ENCODE peak calls at places on chromosomes 11 and 22, in five cellular contexts. P is neural crest cell, E is Right ventricle myocardium superior, W is DMS153, F is fibroblast of lung. Q is an unnamed sample.
A peak's percentile ranks its signal among the peaks of the same experiment; 100 is the strongest.

GRCh38 chr11:114160884-114161283 is 101.4 kb downstream of the ZBTB16 start:
- DNase-seq in P (no peak), E (no peak), W (no peak), F (no peak), Q (no peak)

GRCh38 chr22:50445071-50445879 is 29.6 kb downstream of the SBF1 start:
- DNase-seq in P (no peak), E (no peak), W (no peak), F (no peak), Q (no peak)

GRCh38 chr11:124724854-124725718 is 14.7 kb upstream of the NRGN start:
- DNase-seq in P (no peak), E (no peak), W (no peak), F (no peak), Q (peak; percentile 27)

GRCh38 chr11:117610901-117611300 is 186.1 kb downstream of the DSCAML1 start:
- DNase-seq in P (no peak), E (no peak), W (no peak), F (peak; percentile 8), Q (no peak)

GRCh38 chr11:67504023-67504949 is 877 bp downstream of the PITPNM1 start:
- DNase-seq in P (peak; percentile 40), E (no peak), W (no peak), F (peak; percentile 16), Q (peak; percentile 38)

GRCh38 chr11:58675344-58676155 is 53.1 kb downstream of the CNTF start:
- DNase-seq in P (peak; percentile 75), E (peak; percentile 86), W (no peak), F (peak; percentile 36), Q (peak; percentile 59)

GRCh38 chr22:19062139-19062789 is 59.9 kb downstream of the DGCR2 start:
- DNase-seq in P (no peak), E (no peak), W (no peak), F (no peak), Q (no peak)

GRCh38 chr22:36201630-36202312 is at the start of gene APOL4:
- DNase-seq in P (no peak), E (peak; percentile 93), W (no peak), F (no peak), Q (peak; percentile 35)

GRCh38 chr22:29689201-29689871 is 30.5 kb upstream of the CABP7 start:
- DNase-seq in P (no peak), E (no peak), W (peak; percentile 27), F (no peak), Q (no peak)

GRCh38 chr22:44746061-44746789 is 6.2 kb upstream of the ARHGAP8 start:
- DNase-seq in P (no peak), E (no peak), W (no peak), F (no peak), Q (no peak)

GRCh38 chr11:10908215-10908990 is 50.5 kb upstream of the ZBED5 start:
- DNase-seq in P (no peak), E (no peak), W (no peak), F (peak; percentile 98), Q (no peak)

GRCh38 chr22:28822930-28823481 is 22.6 kb upstream of the XBP1 start:
- DNase-seq in P (no peak), E (no peak), W (peak; percentile 97), F (peak; percentile 10), Q (no peak)

GRCh38 chr11:69295995-69296889 is 2.3 kb downstream of the MYEOV start:
- DNase-seq in P (no peak), E (peak; percentile 76), W (no peak), F (peak; percentile 45), Q (no peak)

GRCh38 chr11:118961189-118961588 is 5.1 kb downstream of the UPK2 start:
- DNase-seq in P (no peak), E (no peak), W (no peak), F (no peak), Q (no peak)

GRCh38 chr11:8070417-8071101 is 10.5 kb upstream of the TUB start:
- DNase-seq in P (no peak), E (no peak), W (no peak), F (peak; percentile 22), Q (no peak)

GRCh38 chr11:57429946-57430345 is 3.0 kb upstream of the SLC43A3 start:
- DNase-seq in P (no peak), E (no peak), W (peak; percentile 34), F (no peak), Q (no peak)

GRCh38 chr11:11620966-11621880 is 582 bp downstream of the GALNT18 start:
- DNase-seq in P (peak; percentile 30), E (peak; percentile 66), W (no peak), F (peak; percentile 34), Q (no peak)

GRCh38 chr11:71977743-71978418 is 20.8 kb upstream of the IL18BP start:
- DNase-seq in P (peak; percentile 48), E (no peak), W (no peak), F (peak; percentile 24), Q (peak; percentile 58)

GRCh38 chr22:37176464-37177061 is 11.5 kb downstream of the C1QTNF6 start:
- DNase-seq in P (no peak), E (peak; percentile 84), W (no peak), F (peak; percentile 83), Q (peak; percentile 64)

GRCh38 chr11:67120881-67121710 is 2.0 kb downstream of the KDM2A start:
- DNase-seq in P (no peak), E (no peak), W (no peak), F (peak; percentile 36), Q (no peak)

GRCh38 chr11:45097721-45098493 is 48.5 kb upstream of the PRDM11 start:
- DNase-seq in P (peak; percentile 81), E (no peak), W (no peak), F (peak; percentile 66), Q (no peak)

GRCh38 chr22:29393019-29393608 is 4.7 kb upstream of the AP1B1 start:
- DNase-seq in P (no peak), E (no peak), W (no peak), F (no peak), Q (no peak)

GRCh38 chr11:38323961-38324761 is 1726.1 kb upstream of the RAG2 start:
- DNase-seq in P (no peak), E (no peak), W (no peak), F (peak; percentile 18), Q (no peak)

GRCh38 chr22:50012201-50013181 is at the start of gene IL17REL:
- DNase-seq in P (no peak), E (peak; percentile 31), W (no peak), F (no peak), Q (peak; percentile 17)

GRCh38 chr11:114346709-114347141 is 50.5 kb downstream of the NNMT start:
- DNase-seq in P (no peak), E (no peak), W (no peak), F (no peak), Q (no peak)

GRCh38 chr11:125626381-125626950 is 1.5 kb downstream of the CHEK1 start:
- DNase-seq in P (no peak), E (no peak), W (peak; percentile 23), F (no peak), Q (no peak)

GRCh38 chr11:60762851-60763691 is 6.4 kb downstream of the MS4A15 start:
- DNase-seq in P (no peak), E (no peak), W (peak; percentile 86), F (no peak), Q (no peak)

GRCh38 chr22:32340437-32340836 is 17.2 kb upstream of the RFPL3 start:
- DNase-seq in P (peak; percentile 39), E (no peak), W (no peak), F (no peak), Q (no peak)

GRCh38 chr11:127862406-127862805 is 725.0 kb downstream of the ETS1 start:
- DNase-seq in P (no peak), E (no peak), W (no peak), F (peak; percentile 7), Q (no peak)

GRCh38 chr11:10494636-10495463 is 39.8 kb downstream of the AMPD3 start:
- DNase-seq in P (no peak), E (no peak), W (no peak), F (no peak), Q (no peak)

GRCh38 chr11:97143463-97143862 is 753.6 kb downstream of the JRKL start:
- DNase-seq in P (no peak), E (no peak), W (no peak), F (no peak), Q (no peak)

GRCh38 chr11:57735655-57736298 is 5.5 kb upstream of the SELENOH start:
- DNase-seq in P (no peak), E (no peak), W (no peak), F (no peak), Q (no peak)

GRCh38 chr22:28759861-28760560 is 12.5 kb upstream of the CCDC117 start:
- DNase-seq in P (no peak), E (no peak), W (no peak), F (peak; percentile 9), Q (no peak)

GRCh38 chr22:37275134-37275533 is 7.2 kb upstream of the CYTH4 start:
- DNase-seq in P (no peak), E (no peak), W (no peak), F (no peak), Q (no peak)

GRCh38 chr22:26330971-26331625 is 98.0 kb upstream of the ASPHD2 start:
- DNase-seq in P (peak; percentile 68), E (no peak), W (peak; percentile 93), F (peak; percentile 19), Q (peak; percentile 65)

Q was measured in BE2C.